ENCODE peak calls at places on chromosomes 2 and 18, in ten cellular contexts. N is NCI-H1436; X is HuH-7.5; R is prostate gland; T is A172; E is head of caudate nucleus; Q is bronchial epithelial cell; G is activated effector memory CD4-positive, alpha-beta T cell treated with Interleukin-2 at 50 U/mL for 16 hours; J is iris pigment epithelial cell; Z is H54. P is an unnamed sample.

GRCh38 chr2:145258903-145259579 is 739.1 kb upstream of the ZEB2 start:
- DNase-seq in G (no peak), J (peak; percentile 47), T (peak; percentile 26), Q (no peak), Z (no peak), X (no peak), R (no peak), E (no peak), N (no peak), P (no peak)

GRCh38 chr2:36416370-36417165 is 61.0 kb downstream of the CRIM1 start:
- DNase-seq in J (no peak), E (no peak), Q (no peak), R (no peak), T (no peak), Z (no peak), X (no peak), G (no peak), N (no peak), P (no peak)

GRCh38 chr2:19048593-19049264 is 309.7 kb downstream of the OSR1 start:
- DNase-seq in R (peak; percentile 25), E (no peak), N (peak; percentile 8), J (peak; percentile 29), Q (peak; percentile 77), X (peak; percentile 34), G (no peak), T (no peak), Z (no peak), P (peak; percentile 49)

GRCh38 chr2:70785137-70785911 is 5.1 kb downstream of the FIGLA start:
- DNase-seq in Z (no peak), N (peak; percentile 21), E (peak; percentile 57), T (peak; percentile 71), G (no peak), Q (peak; percentile 35), R (no peak), X (no peak), J (peak; percentile 20), P (no peak)

GRCh38 chr2:239824866-239825704 is 200.1 kb downstream of the NDUFA10 start:
- DNase-seq in N (no peak), Z (no peak), Q (no peak), T (no peak), E (no peak), R (no peak), G (no peak), J (no peak), X (no peak), P (no peak)

GRCh38 chr18:74796928-74797576 is 199.4 kb downstream of the ZNF407 start:
- DNase-seq in Z (no peak), E (no peak), Q (peak; percentile 68), N (no peak), R (no peak), G (no peak), T (peak; percentile 61), X (no peak), J (peak; percentile 74), P (peak; percentile 12)

GRCh38 chr18:48274301-48274700 is 134.9 kb downstream of the ZBTB7C start:
- DNase-seq in N (no peak), T (no peak), X (no peak), Z (no peak), Q (peak; percentile 25), R (no peak), G (no peak), J (no peak), E (no peak), P (no peak)

GRCh38 chr2:195741191-195741590 is 84.2 kb downstream of the SLC39A10 start:
- DNase-seq in J (peak; percentile 64), X (no peak), R (no peak), G (no peak), N (no peak), E (no peak), Q (no peak), Z (no peak), T (no peak), P (no peak)

GRCh38 chr2:50591642-50592041 is 440.3 kb downstream of the NRXN1 start:
- DNase-seq in Z (no peak), Q (no peak), X (no peak), E (peak; percentile 9), G (no peak), N (no peak), R (no peak), T (no peak), J (no peak), P (no peak)

GRCh38 chr2:203061346-203061745 is 46.7 kb downstream of the NBEAL1 start:
- DNase-seq in T (peak; percentile 68), G (no peak), R (no peak), Z (no peak), X (no peak), Q (no peak), N (no peak), J (peak; percentile 92), E (no peak), P (no peak)

GRCh38 chr18:74963820-74964446 is 245.0 kb downstream of the PTGR3 start:
- DNase-seq in Z (no peak), G (no peak), X (no peak), E (no peak), T (peak; percentile 50), N (peak; percentile 32), Q (peak; percentile 70), J (peak; percentile 61), R (no peak), P (peak; percentile 69)

GRCh38 chr2:113236367-113237159 is 42.2 kb downstream of the PAX8 start:
- DNase-seq in R (no peak), J (no peak), G (no peak), T (no peak), X (no peak), Q (no peak), E (no peak), N (no peak), Z (no peak), P (no peak)

GRCh38 chr2:237687666-237688065 is 60.3 kb downstream of the LRRFIP1 start:
- DNase-seq in N (no peak), G (peak; percentile 79), E (no peak), Z (peak; percentile 87), J (peak; percentile 99), T (peak; percentile 97), R (no peak), Q (peak; percentile 99), X (peak; percentile 40), P (no peak)

GRCh38 chr2:109419171-109419756 is 194.5 kb downstream of the SEPTIN10 start:
- DNase-seq in Z (no peak), G (no peak), J (no peak), T (no peak), R (no peak), X (no peak), E (no peak), N (no peak), Q (no peak), P (no peak)

GRCh38 chr2:69902213-69902922 is 8.6 kb downstream of the SNRNP27 start:
- DNase-seq in J (no peak), X (no peak), E (no peak), N (no peak), R (no peak), G (no peak), Z (no peak), T (no peak), Q (no peak), P (no peak)

GRCh38 chr2:4246364-4247131 is 543.2 kb downstream of the DCDC2C start:
- DNase-seq in E (no peak), X (no peak), T (no peak), G (no peak), N (no peak), Z (no peak), J (no peak), Q (no peak), R (peak; percentile 34), P (peak; percentile 7)

GRCh38 chr18:24704921-24705620 is 244.6 kb downstream of the HRH4 start:
- DNase-seq in Z (no peak), N (no peak), J (no peak), T (no peak), Q (no peak), G (no peak), R (no peak), X (no peak), E (no peak), P (no peak)

GRCh38 chr2:168592181-168592831 is 136.2 kb downstream of the CERS6 start:
- DNase-seq in E (no peak), T (no peak), G (no peak), N (no peak), Q (no peak), Z (no peak), X (no peak), J (no peak), R (no peak), P (no peak)

GRCh38 chr2:40315684-40316083 is 136.2 kb downstream of the SLC8A1 start:
- DNase-seq in E (no peak), R (no peak), Q (peak; percentile 76), J (peak; percentile 5), T (peak; percentile 26), X (no peak), Z (no peak), N (no peak), G (no peak), P (no peak)

GRCh38 chr2:58640042-58640441 is 398.9 kb upstream of the FANCL start:
- DNase-seq in T (no peak), G (no peak), N (no peak), X (no peak), E (no peak), Q (no peak), R (no peak), Z (no peak), J (no peak), P (no peak)

GRCh38 chr18:45197526-45197970 is 417.7 kb upstream of the SLC14A2 start:
- DNase-seq in Q (peak; percentile 55), Z (peak; percentile 0), G (no peak), R (no peak), T (peak; percentile 28), E (no peak), N (peak; percentile 93), J (peak; percentile 61), X (no peak), P (no peak)

GRCh38 chr2:237178396-237178795 is 92.7 kb downstream of the COPS8 start:
- DNase-seq in N (no peak), Z (peak; percentile 26), E (no peak), Q (peak; percentile 83), R (no peak), T (peak; percentile 67), G (no peak), J (peak; percentile 92), X (no peak), P (no peak)

GRCh38 chr2:147844691-147845607 is at the start of gene ACVR2A:
- DNase-seq in E (peak; percentile 5), T (peak; percentile 33), J (peak; percentile 50), Q (peak; percentile 28), N (peak; percentile 45), G (peak; percentile 30), R (peak; percentile 46), X (peak; percentile 67), Z (peak; percentile 61), P (peak; percentile 65)

GRCh38 chr2:174670446-174670845 is 72.8 kb upstream of the WIPF1 start:
- DNase-seq in J (no peak), G (no peak), Q (no peak), Z (no peak), R (no peak), E (no peak), N (no peak), T (no peak), X (no peak), P (no peak)

GRCh38 chr2:238584617-238585016 is 157.9 kb downstream of the ASB1 start:
- DNase-seq in G (no peak), R (no peak), E (no peak), T (no peak), X (no peak), N (no peak), Z (no peak), Q (no peak), J (no peak), P (no peak)

GRCh38 chr2:157627594-157628281 is 926 bp downstream of the ACVR1C start:
- DNase-seq in X (peak; percentile 19), N (no peak), Q (peak; percentile 23), Z (no peak), R (no peak), E (peak; percentile 3), T (no peak), J (peak; percentile 23), G (peak; percentile 16), P (peak; percentile 14)

GRCh38 chr18:51342815-51343214 is 145.3 kb upstream of the MEX3C start:
- DNase-seq in T (peak; percentile 80), Z (no peak), G (no peak), N (no peak), X (no peak), J (peak; percentile 29), R (no peak), Q (peak; percentile 92), E (no peak), P (no peak)

GRCh38 chr2:37667704-37668103 is 3.7 kb downstream of the CDC42EP3 start:
- DNase-seq in R (no peak), N (no peak), Q (no peak), T (no peak), X (no peak), E (no peak), Z (no peak), J (no peak), G (no peak), P (no peak)

P was measured in NCI-H774.